ENCODE peak calls at places on chromosomes 5 and 9, in seven cellular contexts. G is CD8-positive, alpha-beta memory T cell; D is AG08396; Z is Caki2; E is stimulated activated CD4-positive, alpha-beta T cell treated with anti-CD3 and anti-CD28 coated beads, Interleukin-12 subunit alpha, Interleukin-12 subunit beta, amount 100 ng/mL, for 4 hours; Y is NCI-H1694 treated with DMSO at 0.1 percent for 48 hours; F is ureter. V is an unnamed sample.
A peak's percentile ranks its signal among the peaks of the same experiment; 100 is the strongest.

GRCh38 chr5:89037090-89037489 is 154.1 kb upstream of the MEF2C start:
- DNase-seq in G (no peak), D (no peak), Z (no peak), E (no peak), Y (no peak), F (no peak), V (no peak)

GRCh38 chr5:82031220-82032119 is 59.6 kb downstream of the ATG10 start:
- DNase-seq in G (no peak), D (no peak), Z (no peak), E (no peak), Y (peak; percentile 3), F (no peak), V (no peak)

GRCh38 chr5:65137631-65138030 is 344.1 kb downstream of the ADAMTS6 start:
- DNase-seq in G (no peak), D (no peak), Z (peak; percentile 37), E (no peak), Y (no peak), F (no peak), V (no peak)

GRCh38 chr5:37208883-37209808 is 40.0 kb downstream of the CPLANE1 start:
- DNase-seq in G (peak; percentile 3), D (peak; percentile 90), Z (no peak), E (no peak), Y (no peak), F (no peak), V (peak; percentile 10)

GRCh38 chr5:77066823-77067442 is 20.2 kb downstream of the ZBED3 start:
- DNase-seq in G (no peak), D (peak; percentile 64), Z (no peak), E (no peak), Y (no peak), F (no peak), V (no peak)

GRCh38 chr9:128253140-128253990 is 22.4 kb downstream of the GOLGA2 start:
- DNase-seq in G (no peak), D (no peak), Z (no peak), E (no peak), Y (no peak), F (no peak), V (no peak)

GRCh38 chr5:143206194-143207053 is 197.1 kb downstream of the NR3C1 start:
- DNase-seq in G (no peak), D (no peak), Z (no peak), E (no peak), Y (no peak), F (no peak), V (no peak)

GRCh38 chr5:148125641-148126040 is 42.7 kb upstream of the SPINK14 start:
- DNase-seq in G (no peak), D (no peak), Z (no peak), E (no peak), Y (no peak), F (no peak), V (no peak)

GRCh38 chr9:128943832-128944620 is 3.4 kb downstream of the DOLK start:
- DNase-seq in G (no peak), D (no peak), Z (no peak), E (no peak), Y (no peak), F (no peak), V (no peak)

GRCh38 chr5:91495699-91496098 is 112.6 kb upstream of the ARRDC3 start:
- DNase-seq in G (no peak), D (no peak), Z (no peak), E (no peak), Y (no peak), F (no peak), V (no peak)

GRCh38 chr9:5425006-5425628 is 12.6 kb downstream of the PLGRKT start:
- DNase-seq in G (peak; percentile 31), D (no peak), Z (no peak), E (no peak), Y (peak; percentile 5), F (no peak), V (no peak)

GRCh38 chr5:175548899-175549311 is 70.5 kb downstream of the SFXN1 start:
- DNase-seq in G (no peak), D (no peak), Z (no peak), E (no peak), Y (no peak), F (no peak), V (no peak)

GRCh38 chr9:113520109-113520642 is 56.6 kb downstream of the RGS3 start:
- DNase-seq in G (peak; percentile 76), D (no peak), Z (peak; percentile 92), E (peak; percentile 22), Y (no peak), F (no peak), V (peak; percentile 58)

GRCh38 chr5:142134333-142135010 is 25.9 kb downstream of the NDFIP1 start:
- DNase-seq in G (no peak), D (no peak), Z (no peak), E (no peak), Y (no peak), F (no peak), V (no peak)

GRCh38 chr5:41247135-41247534 is 33.8 kb upstream of the C6 start:
- DNase-seq in G (no peak), D (no peak), Z (no peak), E (no peak), Y (no peak), F (no peak), V (no peak)

GRCh38 chr9:105713260-105713938 is 19.1 kb downstream of the TMEM38B start:
- DNase-seq in G (no peak), D (no peak), Z (no peak), E (no peak), Y (no peak), F (no peak), V (no peak)

GRCh38 chr9:36855443-36856315 is 178.4 kb downstream of the PAX5 start:
- DNase-seq in G (peak; percentile 21), D (peak; percentile 37), Z (no peak), E (peak; percentile 13), Y (no peak), F (no peak), V (peak; percentile 61)

GRCh38 chr9:129008986-129009583 is 19.0 kb downstream of the SH3GLB2 start:
- DNase-seq in G (no peak), D (no peak), Z (no peak), E (no peak), Y (no peak), F (no peak), V (no peak)

GRCh38 chr9:34572092-34572491 is 17.4 kb downstream of the CNTFR start:
- DNase-seq in G (no peak), D (no peak), Z (no peak), E (no peak), Y (no peak), F (no peak), V (no peak)

GRCh38 chr5:173468821-173469251 is 140.6 kb upstream of the STC2 start:
- DNase-seq in G (no peak), D (no peak), Z (no peak), E (no peak), Y (no peak), F (no peak), V (no peak)

GRCh38 chr5:2289380-2289779 is 406.7 kb upstream of the IRX4 start:
- DNase-seq in G (no peak), D (no peak), Z (no peak), E (no peak), Y (no peak), F (no peak), V (no peak)

GRCh38 chr9:4581861-4582565 is 80.1 kb upstream of the PLPP6 start:
- DNase-seq in G (no peak), D (no peak), Z (no peak), E (no peak), Y (no peak), F (no peak), V (no peak)

GRCh38 chr5:150904479-150905311 is at the start of gene ZNF300:
- DNase-seq in G (peak; percentile 44), D (peak; percentile 93), Z (peak; percentile 88), E (peak; percentile 30), Y (peak; percentile 86), F (peak; percentile 89), V (peak; percentile 38)

GRCh38 chr5:31413030-31413812 is 118.7 kb downstream of the DROSHA start:
- DNase-seq in G (no peak), D (no peak), Z (no peak), E (no peak), Y (peak; percentile 35), F (no peak), V (no peak)